ENCODE peak calls at places on chromosomes 3 and 15, in eight cellular contexts. One of them, this sample, is unnamed.

GRCh38 chr3:33746412-33747116 is 28.5 kb upstream of the CLASP2 start:
- DNase-seq in endothelial cell of umbilical vein: no peak
- DNase-seq in colonic mucosa: no peak
- DNase-seq in pancreas: no peak
- DNase-seq in GM12864: no peak
- DNase-seq in psoas muscle: no peak
- DNase-seq in BJ: no peak
- DNase-seq in cardiac muscle cell: no peak
- DNase-seq in this sample: peak

GRCh38 chr3:17357035-17357710 is 385.3 kb downstream of the TBC1D5 start:
- DNase-seq in endothelial cell of umbilical vein: no peak
- DNase-seq in GM12864: no peak
- DNase-seq in cardiac muscle cell: no peak
- DNase-seq in BJ: no peak
- DNase-seq in psoas muscle: no peak
- DNase-seq in pancreas: no peak
- DNase-seq in colonic mucosa: no peak
- DNase-seq in this sample: no peak

GRCh38 chr3:58120075-58120812 is 90.5 kb downstream of the DNASE1L3 start:
- DNase-seq in psoas muscle: no peak
- DNase-seq in colonic mucosa: no peak
- DNase-seq in endothelial cell of umbilical vein: peak
- DNase-seq in cardiac muscle cell: peak
- DNase-seq in BJ: no peak
- DNase-seq in GM12864: no peak
- DNase-seq in pancreas: no peak
- DNase-seq in this sample: no peak

GRCh38 chr3:32410367-32411246 is 19.0 kb downstream of the CMTM7 start:
- DNase-seq in endothelial cell of umbilical vein: no peak
- DNase-seq in pancreas: no peak
- DNase-seq in cardiac muscle cell: no peak
- DNase-seq in GM12864: no peak
- DNase-seq in BJ: no peak
- DNase-seq in psoas muscle: no peak
- DNase-seq in colonic mucosa: no peak
- DNase-seq in this sample: no peak

GRCh38 chr3:44125882-44126281 is 115.8 kb upstream of the TOPAZ1 start:
- DNase-seq in GM12864: no peak
- DNase-seq in endothelial cell of umbilical vein: no peak
- DNase-seq in BJ: no peak
- DNase-seq in colonic mucosa: no peak
- DNase-seq in pancreas: no peak
- DNase-seq in psoas muscle: no peak
- DNase-seq in cardiac muscle cell: peak
- DNase-seq in this sample: no peak

GRCh38 chr3:149005424-149005823 is 14.1 kb downstream of the GYG1 start:
- DNase-seq in pancreas: no peak
- DNase-seq in colonic mucosa: no peak
- DNase-seq in psoas muscle: no peak
- DNase-seq in endothelial cell of umbilical vein: no peak
- DNase-seq in cardiac muscle cell: no peak
- DNase-seq in BJ: no peak
- DNase-seq in GM12864: no peak
- DNase-seq in this sample: no peak

GRCh38 chr15:73965730-73966103 is 26.4 kb downstream of the STOML1 start:
- DNase-seq in colonic mucosa: no peak
- DNase-seq in endothelial cell of umbilical vein: no peak
- DNase-seq in psoas muscle: no peak
- DNase-seq in BJ: no peak
- DNase-seq in cardiac muscle cell: no peak
- DNase-seq in GM12864: peak
- DNase-seq in pancreas: no peak
- DNase-seq in this sample: peak

GRCh38 chr15:63041982-63042878 is at the start of gene TPM1:
- DNase-seq in BJ: peak
- DNase-seq in pancreas: peak
- DNase-seq in colonic mucosa: peak
- DNase-seq in psoas muscle: peak
- DNase-seq in GM12864: no peak
- DNase-seq in cardiac muscle cell: peak
- DNase-seq in endothelial cell of umbilical vein: peak
- DNase-seq in this sample: no peak

GRCh38 chr15:80418892-80419537 is 14.8 kb downstream of the ARNT2 start:
- DNase-seq in GM12864: peak
- DNase-seq in pancreas: no peak
- DNase-seq in psoas muscle: no peak
- DNase-seq in cardiac muscle cell: peak
- DNase-seq in endothelial cell of umbilical vein: peak
- DNase-seq in colonic mucosa: no peak
- DNase-seq in BJ: no peak
- DNase-seq in this sample: peak

GRCh38 chr15:98860647-98861041 is 146.9 kb downstream of the PGPEP1L start:
- DNase-seq in BJ: no peak
- DNase-seq in cardiac muscle cell: no peak
- DNase-seq in psoas muscle: no peak
- DNase-seq in endothelial cell of umbilical vein: no peak
- DNase-seq in colonic mucosa: no peak
- DNase-seq in pancreas: no peak
- DNase-seq in GM12864: no peak
- DNase-seq in this sample: no peak

GRCh38 chr15:63905558-63906265 is 72.0 kb upstream of the HERC1 start:
- DNase-seq in BJ: no peak
- DNase-seq in cardiac muscle cell: no peak
- DNase-seq in psoas muscle: no peak
- DNase-seq in colonic mucosa: no peak
- DNase-seq in pancreas: no peak
- DNase-seq in GM12864: no peak
- DNase-seq in endothelial cell of umbilical vein: peak
- DNase-seq in this sample: peak

GRCh38 chr3:45748068-45748467 is 48.3 kb downstream of the SLC6A20 start:
- DNase-seq in psoas muscle: no peak
- DNase-seq in pancreas: no peak
- DNase-seq in cardiac muscle cell: no peak
- DNase-seq in endothelial cell of umbilical vein: no peak
- DNase-seq in GM12864: no peak
- DNase-seq in colonic mucosa: no peak
- DNase-seq in BJ: no peak
- DNase-seq in this sample: no peak

GRCh38 chr15:94743668-94744067 is 512.3 kb downstream of the MCTP2 start:
- DNase-seq in GM12864: no peak
- DNase-seq in pancreas: no peak
- DNase-seq in psoas muscle: no peak
- DNase-seq in BJ: no peak
- DNase-seq in cardiac muscle cell: no peak
- DNase-seq in endothelial cell of umbilical vein: no peak
- DNase-seq in colonic mucosa: no peak
- DNase-seq in this sample: no peak

GRCh38 chr3:9945358-9945757 is 6.8 kb downstream of the PRRT3 start:
- DNase-seq in GM12864: no peak
- DNase-seq in psoas muscle: no peak
- DNase-seq in colonic mucosa: no peak
- DNase-seq in BJ: no peak
- DNase-seq in endothelial cell of umbilical vein: no peak
- DNase-seq in pancreas: no peak
- DNase-seq in cardiac muscle cell: no peak
- DNase-seq in this sample: no peak

GRCh38 chr3:9940746-9941145 is 7.1 kb downstream of the CRELD1 start:
- DNase-seq in pancreas: no peak
- DNase-seq in psoas muscle: no peak
- DNase-seq in colonic mucosa: no peak
- DNase-seq in cardiac muscle cell: no peak
- DNase-seq in endothelial cell of umbilical vein: no peak
- DNase-seq in BJ: no peak
- DNase-seq in GM12864: no peak
- DNase-seq in this sample: no peak

GRCh38 chr3:9942164-9942563 is 8.5 kb downstream of the CRELD1 start:
- DNase-seq in colonic mucosa: no peak
- DNase-seq in BJ: no peak
- DNase-seq in pancreas: no peak
- DNase-seq in cardiac muscle cell: no peak
- DNase-seq in psoas muscle: no peak
- DNase-seq in endothelial cell of umbilical vein: no peak
- DNase-seq in GM12864: no peak
- DNase-seq in this sample: no peak

GRCh38 chr3:9944271-9944670 is 7.9 kb downstream of the PRRT3 start:
- DNase-seq in psoas muscle: no peak
- DNase-seq in cardiac muscle cell: no peak
- DNase-seq in endothelial cell of umbilical vein: no peak
- DNase-seq in colonic mucosa: no peak
- DNase-seq in GM12864: no peak
- DNase-seq in pancreas: no peak
- DNase-seq in BJ: no peak
- DNase-seq in this sample: no peak

GRCh38 chr3:9942934-9943690 is 9.1 kb downstream of the PRRT3 start:
- DNase-seq in pancreas: no peak
- DNase-seq in cardiac muscle cell: no peak
- DNase-seq in colonic mucosa: no peak
- DNase-seq in psoas muscle: no peak
- DNase-seq in GM12864: no peak
- DNase-seq in endothelial cell of umbilical vein: no peak
- DNase-seq in BJ: no peak
- DNase-seq in this sample: no peak
- TF ChIP-seq CTCF in pancreas: no peak
- TF ChIP-seq CTCF in cardiac muscle cell: no peak
- TF ChIP-seq CTCF in colonic mucosa: no peak
- TF ChIP-seq CTCF in psoas muscle: no peak
- TF ChIP-seq CTCF in GM12864: no peak
- TF ChIP-seq CTCF in endothelial cell of umbilical vein: no peak
- TF ChIP-seq CTCF in BJ: no peak
- TF ChIP-seq CTCF in this sample: no peak

DNA sequence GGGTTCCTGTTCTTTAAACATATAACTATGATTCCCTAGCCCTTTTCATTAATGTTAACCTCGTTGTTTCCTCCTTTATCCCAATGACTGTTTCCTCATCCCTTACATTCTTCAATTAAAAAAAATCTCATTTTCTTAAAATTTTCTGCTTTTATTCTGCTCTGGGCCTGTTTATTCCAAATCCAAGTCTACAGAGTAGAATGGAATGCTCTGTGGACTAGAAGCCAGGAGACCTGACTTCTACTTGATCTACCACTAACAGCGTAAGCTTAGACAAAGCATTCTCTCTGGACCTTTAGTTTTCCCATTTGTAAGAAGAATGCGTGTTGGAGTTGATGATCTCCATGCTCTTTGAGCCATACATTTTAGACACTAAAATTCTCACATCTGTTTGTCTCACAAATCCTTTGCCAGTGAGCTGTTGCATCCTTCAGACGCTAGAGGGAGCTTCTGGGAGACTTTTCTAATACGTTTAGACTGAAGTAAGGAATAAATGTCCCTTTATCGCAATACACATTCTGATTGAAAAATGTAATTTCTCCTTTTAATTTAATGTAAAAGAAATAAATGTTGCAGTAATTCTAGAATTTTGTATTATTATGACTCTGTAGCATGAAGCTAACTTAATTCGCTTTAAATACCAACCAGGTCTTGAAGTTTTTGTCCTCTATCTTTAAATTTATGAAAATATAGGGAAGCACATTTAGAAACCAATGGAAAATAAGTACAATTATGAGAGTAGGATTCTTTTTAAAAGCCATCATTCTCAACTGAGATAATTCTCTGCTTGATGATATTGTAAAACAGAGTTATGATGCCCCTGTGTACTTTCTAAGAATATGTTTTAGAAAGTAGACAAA is 21.7 kb upstream of the GMNC start:
- DNase-seq in pancreas: peak
- DNase-seq in psoas muscle: no peak
- DNase-seq in cardiac muscle cell: peak
- DNase-seq in colonic mucosa: peak
- DNase-seq in endothelial cell of umbilical vein: peak
- DNase-seq in GM12864: no peak
- DNase-seq in BJ: no peak
- DNase-seq in this sample: peak
- H3K4me3 ChIP-seq in pancreas: no peak
- H3K4me3 ChIP-seq in psoas muscle: no peak
- H3K4me3 ChIP-seq in cardiac muscle cell: no peak
- H3K4me3 ChIP-seq in colonic mucosa: no peak
- H3K4me3 ChIP-seq in endothelial cell of umbilical vein: no peak
- H3K4me3 ChIP-seq in GM12864: no peak
- H3K4me3 ChIP-seq in BJ: no peak
- H3K4me3 ChIP-seq in this sample: no peak

DNA sequence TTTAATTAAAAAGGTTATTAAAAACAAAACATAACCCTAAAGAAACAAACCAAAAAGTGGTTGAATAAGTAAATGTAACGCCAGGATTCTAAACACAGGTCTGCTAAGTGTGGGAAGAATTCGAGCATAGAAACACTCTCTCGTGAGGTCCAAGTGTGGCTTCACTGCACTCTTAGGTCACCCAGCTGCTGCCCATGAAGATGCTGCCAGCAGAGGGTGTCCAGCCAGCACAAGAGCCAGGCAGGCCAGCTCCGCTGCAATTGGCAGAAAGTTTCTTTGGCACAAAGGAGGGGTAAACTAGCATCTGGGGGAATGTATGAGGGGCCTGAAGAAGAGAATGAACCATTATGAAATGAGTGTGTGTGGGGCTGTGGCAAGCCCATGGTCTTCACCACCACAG is 215.7 kb upstream of the FEZF2 start:
- DNase-seq in cardiac muscle cell: no peak
- DNase-seq in BJ: no peak
- DNase-seq in colonic mucosa: no peak
- DNase-seq in psoas muscle: no peak
- DNase-seq in pancreas: no peak
- DNase-seq in GM12864: no peak
- DNase-seq in endothelial cell of umbilical vein: no peak
- DNase-seq in this sample: no peak
- TF ChIP-seq CTCF in cardiac muscle cell: peak
- TF ChIP-seq CTCF in BJ: no peak
- TF ChIP-seq CTCF in colonic mucosa: no peak
- TF ChIP-seq CTCF in psoas muscle: no peak
- TF ChIP-seq CTCF in pancreas: no peak
- TF ChIP-seq CTCF in GM12864: no peak
- TF ChIP-seq CTCF in endothelial cell of umbilical vein: no peak
- TF ChIP-seq CTCF in this sample: no peak

DNA sequence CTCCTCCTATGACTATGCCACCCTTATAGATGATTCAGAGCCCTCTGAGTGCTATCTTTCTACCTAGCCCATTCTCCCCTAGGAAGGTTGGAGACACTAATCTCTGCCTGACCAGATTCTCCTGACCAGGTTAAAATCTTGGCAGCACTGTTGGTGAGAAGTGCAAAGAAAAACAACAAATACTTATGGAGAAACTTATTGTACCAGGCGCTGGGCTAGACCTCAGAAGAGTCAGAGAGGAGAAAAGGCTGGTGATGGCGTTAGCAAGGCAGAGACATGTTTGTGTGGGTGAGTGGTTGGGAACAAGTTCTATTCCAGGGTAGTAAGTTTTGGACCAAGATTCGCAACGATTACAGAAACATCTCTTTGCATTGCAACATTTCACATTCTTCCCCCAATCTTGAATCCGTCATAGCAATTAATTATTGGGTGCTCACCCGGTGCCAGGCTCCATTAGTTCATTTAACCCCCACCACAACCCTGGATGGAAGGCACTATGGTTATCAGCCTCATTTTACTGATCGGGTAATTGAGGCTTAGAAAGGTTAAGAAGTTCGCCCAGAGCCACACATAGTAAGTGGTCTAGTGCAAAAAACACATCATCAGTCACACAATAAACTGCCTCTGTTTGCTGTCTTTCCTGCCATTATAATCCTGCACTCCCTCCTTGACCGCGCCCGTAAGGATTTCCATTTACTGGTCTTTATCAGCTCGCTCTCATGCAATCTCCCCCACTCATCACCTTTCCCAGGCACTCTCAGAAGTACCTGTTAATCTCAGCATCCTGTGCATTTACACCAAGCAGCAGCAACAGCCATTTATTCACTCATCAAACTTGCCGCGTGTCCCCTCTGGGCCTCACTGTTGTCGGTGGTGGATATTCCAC is 672 bp upstream of the TSPAN3 start:
- DNase-seq in cardiac muscle cell: no peak
- DNase-seq in pancreas: no peak
- DNase-seq in endothelial cell of umbilical vein: no peak
- DNase-seq in GM12864: no peak
- DNase-seq in BJ: no peak
- DNase-seq in psoas muscle: no peak
- DNase-seq in colonic mucosa: no peak
- DNase-seq in this sample: no peak
- H3K4me3 ChIP-seq in cardiac muscle cell: no peak
- H3K4me3 ChIP-seq in pancreas: no peak
- H3K4me3 ChIP-seq in endothelial cell of umbilical vein: no peak
- H3K4me3 ChIP-seq in GM12864: peak
- H3K4me3 ChIP-seq in BJ: no peak
- H3K4me3 ChIP-seq in psoas muscle: peak
- H3K4me3 ChIP-seq in colonic mucosa: peak
- H3K4me3 ChIP-seq in this sample: no peak